ENCODE peak calls at places on chromosomes 11 and 22, in six cellular contexts. L is stimulated activated effector memory CD8-positive, alpha-beta T cell treated with anti-CD3 and anti-CD28 coated beads, Interleukin-12 subunit alpha, Interleukin-12 subunit beta, amount 100 ng/mL, for 72 hours; R is smooth muscle cell of the brain vasculature; N is IMR-90; X is effector CD4-positive, alpha-beta T cell; F is nephron progenitor cell. I is an unnamed sample.

GRCh38 chr11:90701040-90701439 is 478.2 kb upstream of the CHORDC1 start:
- DNase-seq in L (no peak), R (no peak), N (no peak), X (no peak), F (no peak), I (no peak)

GRCh38 chr11:36312593-36312990 is 16.5 kb downstream of the PRR5L start:
- DNase-seq in L (no peak), R (peak), N (peak), X (no peak), F (no peak), I (peak)

GRCh38 chr22:42613869-42614268 is 814 bp downstream of the POLDIP3 start:
- DNase-seq in L (no peak), R (no peak), N (no peak), X (no peak), F (no peak), I (no peak)

GRCh38 chr22:44166877-44167276 is 13.8 kb upstream of the PARVG start:
- DNase-seq in L (no peak), R (no peak), N (no peak), X (no peak), F (no peak), I (no peak)

GRCh38 chr11:16001899-16002426 is 354.4 kb downstream of the SOX6 start:
- DNase-seq in L (no peak), R (peak), N (peak), X (no peak), F (no peak), I (peak)

GRCh38 chr11:61842421-61842820 is 14.3 kb downstream of the FADS2 start:
- DNase-seq in L (no peak), R (no peak), N (no peak), X (no peak), F (no peak), I (no peak)

GRCh38 chr11:65423516-65424199 is 1.1 kb downstream of the NEAT1 start:
- DNase-seq in L (peak), R (no peak), N (peak), X (no peak), F (no peak), I (peak)

GRCh38 chr11:73366265-73366610 is 10.0 kb upstream of the RELT start:
- DNase-seq in L (no peak), R (no peak), N (no peak), X (no peak), F (no peak), I (no peak)

GRCh38 chr11:26442131-26442530 is 110.2 kb downstream of the ANO3 start:
- DNase-seq in L (no peak), R (no peak), N (peak), X (no peak), F (no peak), I (no peak)

GRCh38 chr11:10878408-10879214 is 20.8 kb upstream of the ZBED5 start:
- DNase-seq in L (no peak), R (no peak), N (peak), X (peak), F (no peak), I (peak)

GRCh38 chr22:25105817-25106650 is 93.6 kb upstream of the CRYBB3 start:
- DNase-seq in L (no peak), R (no peak), N (no peak), X (no peak), F (no peak), I (no peak)

GRCh38 chr22:23521442-23522113 is 58.5 kb downstream of the IGLL1 start:
- DNase-seq in L (peak), R (peak), N (peak), X (peak), F (peak), I (peak)

GRCh38 chr11:60631939-60632338 is 67.5 kb upstream of the MS4A8 start:
- DNase-seq in L (no peak), R (no peak), N (no peak), X (no peak), F (no peak), I (peak)

GRCh38 chr22:49724893-49725489 is 102.7 kb downstream of the BRD1 start:
- DNase-seq in L (peak), R (no peak), N (peak), X (peak), F (peak), I (peak)

GRCh38 chr11:123461164-123461563 is 31.1 kb downstream of the GRAMD1B start:
- DNase-seq in L (no peak), R (no peak), N (no peak), X (no peak), F (no peak), I (no peak)

GRCh38 chr22:23237201-23237798 is 57.0 kb downstream of the BCR start:
- DNase-seq in L (no peak), R (no peak), N (peak), X (no peak), F (peak), I (no peak)

GRCh38 chr11:86103808-86104207 is 34.9 kb upstream of the PICALM start:
- DNase-seq in L (no peak), R (no peak), N (peak), X (no peak), F (no peak), I (no peak)

GRCh38 chr11:96207459-96208449 is 135.2 kb downstream of the MAML2 start:
- DNase-seq in L (no peak), R (no peak), N (peak), X (no peak), F (no peak), I (peak)

GRCh38 chr11:47464479-47464878 is 15.5 kb upstream of the RAPSN start:
- DNase-seq in L (no peak), R (no peak), N (peak), X (no peak), F (peak), I (no peak)

GRCh38 chr11:832529-833113 is at the start of gene CD151:
- DNase-seq in L (no peak), R (no peak), N (peak), X (peak), F (peak), I (peak)

GRCh38 chr11:123122341-123122740 is 60.4 kb upstream of the HSPA8 start:
- DNase-seq in L (no peak), R (no peak), N (peak), X (no peak), F (no peak), I (no peak)

GRCh38 chr11:117560786-117561530 is 233.3 kb downstream of the CEP164 start:
- DNase-seq in L (no peak), R (no peak), N (no peak), X (no peak), F (no peak), I (no peak)

GRCh38 chr11:20616908-20617307 is 17.5 kb downstream of the SLC6A5 start:
- DNase-seq in L (no peak), R (no peak), N (no peak), X (no peak), F (no peak), I (no peak)

GRCh38 chr22:40819741-40820140 is 595 bp upstream of the SLC25A17 start:
- DNase-seq in L (no peak), R (no peak), N (peak), X (no peak), F (no peak), I (no peak)

GRCh38 chr22:38865201-38866023 is 6.6 kb downstream of the CBX6 start:
- DNase-seq in L (no peak), R (no peak), N (no peak), X (no peak), F (no peak), I (no peak)

GRCh38 chr22:46047841-46048595 is 71.1 kb upstream of the WNT7B start:
- DNase-seq in L (no peak), R (no peak), N (no peak), X (no peak), F (no peak), I (peak)

GRCh38 chr11:536841-537621 is at the start of gene LRRC56:
- DNase-seq in L (peak), R (no peak), N (peak), X (peak), F (peak), I (no peak)

I was measured in KBM-7.